ENCODE peak calls at places on chromosomes 6 and 20, in nine cellular contexts. L, V, O, K, M, J, H, S and T are unnamed samples.

GRCh38 chr6:41560440-41561192 is 14.4 kb downstream of the FOXP4 start:
- DNase-seq in K (peak), L (peak), J (no peak), O (no peak), S (peak), H (no peak), M (peak), V (no peak), T (peak)

GRCh38 chr20:16498526-16499140 is 74.6 kb downstream of the KIF16B start:
- DNase-seq in S (no peak), M (no peak), K (no peak), O (no peak), L (no peak), V (no peak), H (no peak), J (no peak), T (no peak)

GRCh38 chr20:45934046-45934586 is 367 bp upstream of the PCIF1 start:
- DNase-seq in H (no peak), S (no peak), V (no peak), L (no peak), J (peak), O (peak), K (no peak), M (no peak), T (peak)

GRCh38 chr6:95768539-95768938 is 191.2 kb downstream of the MANEA start:
- DNase-seq in J (no peak), S (peak), V (no peak), K (no peak), L (no peak), O (no peak), H (no peak), M (no peak), T (peak)

GRCh38 chr6:168517742-168518347 is 76.9 kb downstream of the SMOC2 start:
- DNase-seq in M (no peak), O (no peak), J (no peak), S (no peak), H (no peak), K (no peak), L (no peak), V (no peak), T (peak)

GRCh38 chr20:3658708-3659491 is 4.3 kb downstream of the GFRA4 start:
- DNase-seq in K (no peak), S (no peak), V (no peak), O (no peak), L (no peak), M (no peak), H (no peak), J (no peak), T (no peak)

GRCh38 chr6:50850223-50850751 is 31.6 kb downstream of the TFAP2B start:
- DNase-seq in L (no peak), H (peak), K (no peak), S (peak), M (no peak), J (peak), O (no peak), V (peak), T (peak)

GRCh38 chr6:112927641-112928040 is 580.5 kb downstream of the RFPL4B start:
- DNase-seq in M (no peak), L (no peak), H (no peak), O (no peak), S (no peak), K (no peak), J (no peak), V (no peak), T (no peak)

GRCh38 chr6:43971776-43972126 is 155.5 kb downstream of the MRPL14 start:
- DNase-seq in V (no peak), H (no peak), O (no peak), S (no peak), J (no peak), L (no peak), K (no peak), M (no peak), T (no peak)

GRCh38 chr6:54419885-54420284 is 111.6 kb downstream of the TINAG start:
- DNase-seq in K (no peak), L (no peak), M (no peak), S (no peak), J (no peak), O (no peak), H (peak), V (peak), T (no peak)

GRCh38 chr6:90413867-90414266 is 117.2 kb upstream of the BACH2 start:
- DNase-seq in M (peak), J (peak), S (peak), V (no peak), K (peak), L (peak), H (no peak), O (peak), T (peak)

GRCh38 chr20:38878798-38879197 is 47.4 kb upstream of the FAM83D start:
- DNase-seq in K (no peak), S (peak), O (no peak), H (no peak), L (no peak), J (no peak), V (no peak), M (no peak), T (peak)

GRCh38 chr6:111101987-111102386 is 14.7 kb downstream of the SLC16A10 start:
- DNase-seq in J (no peak), H (no peak), M (no peak), V (no peak), O (no peak), K (no peak), S (no peak), L (no peak), T (no peak)

GRCh38 chr6:127520061-127520460 is 926 bp upstream of the MTCL3 start:
- DNase-seq in M (no peak), K (no peak), S (no peak), H (no peak), J (peak), L (peak), O (no peak), V (no peak), T (peak)

GRCh38 chr6:8589941-8590676 is 154.8 kb upstream of the SLC35B3 start:
- DNase-seq in H (no peak), O (peak), K (no peak), S (peak), J (peak), L (no peak), V (no peak), M (no peak), T (peak)

GRCh38 chr20:57625181-57625958 is 5.1 kb upstream of the ZBP1 start:
- DNase-seq in K (no peak), M (no peak), H (no peak), J (no peak), L (no peak), S (no peak), V (no peak), O (no peak), T (no peak)

GRCh38 chr20:56202493-56203077 is 45.9 kb upstream of the MC3R start:
- DNase-seq in O (no peak), L (no peak), M (no peak), H (no peak), J (peak), K (no peak), S (no peak), V (no peak), T (no peak)

GRCh38 chr6:65935412-65935811 is 228.4 kb upstream of the EYS start:
- DNase-seq in J (no peak), M (no peak), S (no peak), K (no peak), L (no peak), O (no peak), H (no peak), V (no peak), T (no peak)

GRCh38 chr6:41638801-41639555 is 710 bp downstream of the MDFI start:
- DNase-seq in K (no peak), L (no peak), S (peak), M (no peak), J (peak), H (no peak), O (no peak), V (no peak), T (peak)

GRCh38 chr6:134007077-134007476 is 45.3 kb downstream of the SLC2A12 start:
- DNase-seq in J (peak), O (peak), V (no peak), K (no peak), H (no peak), L (no peak), M (no peak), S (no peak), T (no peak)

GRCh38 chr6:150119256-150119655 is 23.6 kb upstream of the PPP1R14C start:
- DNase-seq in S (no peak), O (no peak), K (no peak), V (no peak), H (no peak), L (no peak), J (no peak), M (no peak), T (no peak)

GRCh38 chr6:89840538-89840937 is 10.9 kb downstream of the CASP8AP2 start:
- DNase-seq in K (no peak), S (peak), J (no peak), O (no peak), H (no peak), V (no peak), L (no peak), M (no peak), T (no peak)

GRCh38 chr6:64439274-64439673 is 803.7 kb downstream of the PHF3 start:
- DNase-seq in S (no peak), H (no peak), V (no peak), L (no peak), M (no peak), J (no peak), O (no peak), K (no peak), T (no peak)

GRCh38 chr6:152309648-152310047 is 327.5 kb downstream of the SYNE1 start:
- DNase-seq in L (peak), O (no peak), V (no peak), K (peak), S (no peak), H (no peak), J (no peak), M (peak), T (peak)

GRCh38 chr6:140480852-140481251 is 1106.4 kb upstream of the CITED2 start:
- DNase-seq in J (no peak), H (peak), L (no peak), K (no peak), S (no peak), M (no peak), O (no peak), V (peak), T (no peak)